ENCODE peak calls at places on chromosomes 12 and 14, in ten cellular contexts. E, J, H, P, S, D, B, A, C and Q are unnamed samples.

GRCh38 chr14:50778757-50779483 is 52.0 kb downstream of the NIN start:
- DNase-seq in E (peak; percentile 21), J (no peak), H (no peak), P (no peak), S (no peak), D (no peak), B (no peak), A (peak; percentile 34), C (no peak), Q (no peak)

GRCh38 chr12:124428136-124428791 is 133.4 kb downstream of the RFLNA start:
- DNase-seq in E (no peak), J (no peak), H (no peak), P (no peak), S (no peak), D (peak; percentile 75), B (no peak), A (peak; percentile 79), C (no peak), Q (no peak)

GRCh38 chr14:102209224-102209966 is 69.7 kb downstream of the WDR20 start:
- DNase-seq in E (no peak), J (no peak), H (no peak), P (no peak), S (no peak), D (no peak), B (no peak), A (peak; percentile 32), C (no peak), Q (no peak)

GRCh38 chr14:38964630-38965029 is 138.4 kb downstream of the SEC23A start:
- DNase-seq in E (no peak), J (no peak), H (no peak), P (no peak), S (peak; percentile 5), D (peak; percentile 52), B (no peak), A (peak; percentile 84), C (no peak), Q (no peak)

GRCh38 chr14:33848706-33849454 is 102.0 kb downstream of the EGLN3 start:
- DNase-seq in E (no peak), J (peak; percentile 25), H (no peak), P (no peak), S (no peak), D (peak; percentile 68), B (no peak), A (peak; percentile 50), C (peak; percentile 28), Q (peak; percentile 62)

GRCh38 chr14:31921741-31922140 is 155.4 kb upstream of the ARHGAP5 start:
- DNase-seq in E (no peak), J (no peak), H (no peak), P (no peak), S (no peak), D (no peak), B (no peak), A (no peak), C (no peak), Q (no peak)

GRCh38 chr14:64340560-64341196 is 46.5 kb upstream of the ESR2 start:
- DNase-seq in E (no peak), J (no peak), H (no peak), P (no peak), S (no peak), D (no peak), B (no peak), A (no peak), C (no peak), Q (no peak)

GRCh38 chr12:20963762-20964161 is 153.3 kb downstream of the SLCO1B3 start:
- DNase-seq in E (no peak), J (no peak), H (no peak), P (no peak), S (no peak), D (no peak), B (no peak), A (no peak), C (no peak), Q (no peak)

GRCh38 chr12:78584695-78585094 is 279.9 kb upstream of the SYT1 start:
- DNase-seq in E (no peak), J (no peak), H (no peak), P (no peak), S (no peak), D (peak; percentile 11), B (no peak), A (peak; percentile 31), C (peak; percentile 1), Q (no peak)

GRCh38 chr12:82047480-82047879 is 288.3 kb upstream of the PPFIA2 start:
- DNase-seq in E (no peak), J (no peak), H (no peak), P (no peak), S (no peak), D (no peak), B (no peak), A (peak; percentile 5), C (no peak), Q (no peak)

GRCh38 chr12:126663304-126664094 is 1598.3 kb downstream of the AACS start:
- DNase-seq in E (no peak), J (no peak), H (no peak), P (no peak), S (no peak), D (peak; percentile 43), B (no peak), A (peak; percentile 8), C (no peak), Q (no peak)

GRCh38 chr14:51139221-51139681 is 44.3 kb upstream of the TRIM9 start:
- DNase-seq in E (no peak), J (no peak), H (no peak), P (no peak), S (no peak), D (no peak), B (no peak), A (no peak), C (no peak), Q (no peak)

GRCh38 chr14:55221186-55221585 is 29.8 kb upstream of the DLGAP5 start:
- DNase-seq in E (no peak), J (no peak), H (no peak), P (no peak), S (peak; percentile 18), D (peak; percentile 42), B (no peak), A (peak; percentile 78), C (no peak), Q (peak; percentile 12)

GRCh38 chr12:67797769-67798168 is 149.2 kb downstream of the DYRK2 start:
- DNase-seq in E (no peak), J (no peak), H (no peak), P (no peak), S (no peak), D (no peak), B (no peak), A (no peak), C (no peak), Q (no peak)

GRCh38 chr12:25623816-25624215 is 70.7 kb upstream of the LMNTD1 start:
- DNase-seq in E (no peak), J (no peak), H (no peak), P (no peak), S (no peak), D (no peak), B (no peak), A (no peak), C (no peak), Q (no peak)

GRCh38 chr12:52090291-52090690 is 10.8 kb downstream of the SMIM41 start:
- DNase-seq in E (peak; percentile 18), J (peak; percentile 74), H (no peak), P (no peak), S (no peak), D (no peak), B (no peak), A (no peak), C (no peak), Q (no peak)

GRCh38 chr12:109053382-109054123 is 1.2 kb downstream of the USP30 start:
- DNase-seq in E (peak; percentile 69), J (no peak), H (no peak), P (no peak), S (no peak), D (no peak), B (peak; percentile 4), A (peak; percentile 35), C (no peak), Q (no peak)

GRCh38 chr12:100267603-100268281 is 765 bp downstream of the SCYL2 start:
- DNase-seq in E (no peak), J (no peak), H (peak; percentile 4), P (no peak), S (no peak), D (peak; percentile 43), B (no peak), A (peak; percentile 41), C (no peak), Q (no peak)

GRCh38 chr12:123973552-123974341 is 732 bp downstream of the ZNF664 start:
- DNase-seq in E (peak; percentile 24), J (peak; percentile 17), H (no peak), P (no peak), S (no peak), D (no peak), B (peak; percentile 17), A (peak; percentile 20), C (no peak), Q (peak; percentile 30)

GRCh38 chr14:39500253-39500652 is 68.0 kb upstream of the FBXO33 start:
- DNase-seq in E (no peak), J (no peak), H (no peak), P (no peak), S (no peak), D (no peak), B (no peak), A (no peak), C (no peak), Q (no peak)

GRCh38 chr12:57241556-57242310 is 9.3 kb downstream of the STAC3 start:
- DNase-seq in E (no peak), J (no peak), H (no peak), P (no peak), S (no peak), D (no peak), B (no peak), A (no peak), C (no peak), Q (no peak)

GRCh38 chr14:37591941-37592287 is 3.1 kb downstream of the FOXA1 start:
- DNase-seq in E (no peak), J (peak; percentile 61), H (no peak), P (no peak), S (no peak), D (no peak), B (no peak), A (no peak), C (no peak), Q (no peak)

GRCh38 chr14:81427348-81428058 is 27.4 kb upstream of the STON2 start:
- DNase-seq in E (no peak), J (peak; percentile 28), H (no peak), P (no peak), S (no peak), D (no peak), B (no peak), A (no peak), C (peak; percentile 78), Q (no peak)

GRCh38 chr12:48880647-48881046 is 15.0 kb upstream of the RND1 start:
- DNase-seq in E (no peak), J (no peak), H (no peak), P (no peak), S (no peak), D (no peak), B (no peak), A (no peak), C (no peak), Q (no peak)

GRCh38 chr14:68756071-68756481 is 36.8 kb downstream of the ZFP36L1 start:
- DNase-seq in E (no peak), J (no peak), H (no peak), P (no peak), S (no peak), D (no peak), B (no peak), A (no peak), C (no peak), Q (no peak)

GRCh38 chr14:76768671-76769500 is 7.6 kb downstream of the VASH1 start:
- DNase-seq in E (no peak), J (no peak), H (no peak), P (no peak), S (no peak), D (no peak), B (no peak), A (no peak), C (no peak), Q (no peak)

GRCh38 chr14:72576258-72576657 is 317.6 kb downstream of the DPF3 start:
- DNase-seq in E (no peak), J (no peak), H (no peak), P (no peak), S (no peak), D (no peak), B (no peak), A (peak; percentile 43), C (no peak), Q (no peak)